ENCODE peak calls at places on chromosomes 12 and 14, in nine cellular contexts. C is GM12865; U is left lung; N is WTC11; H is CD8-positive, alpha-beta T cell; T is colonic mucosa; V is tibial artery; M is epithelial cell of proximal tubule; A is neural crest cell. E is an unnamed sample.
A peak's percentile ranks its signal among the peaks of the same experiment; 100 is the strongest.

GRCh38 chr14:22472935-22473854 is 115.8 kb downstream of the DAD1 start:
- DNase-seq in C (peak; percentile 88), U (no peak), N (peak; percentile 48), H (no peak), T (peak; percentile 50), V (peak; percentile 53), M (no peak), A (peak; percentile 45), E (peak; percentile 46)

GRCh38 chr12:87930033-87930432 is 99.2 kb downstream of the C12orf50 start:
- DNase-seq in C (no peak), U (no peak), N (no peak), H (no peak), T (no peak), V (no peak), M (peak; percentile 16), A (no peak), E (no peak)

GRCh38 chr12:108875280-108875679 is 4.6 kb upstream of the DAO start:
- DNase-seq in C (no peak), U (no peak), N (no peak), H (no peak), T (no peak), V (no peak), M (no peak), A (no peak), E (no peak)

GRCh38 chr14:52342849-52343606 is 28.9 kb downstream of the PTGER2 start:
- DNase-seq in C (no peak), U (no peak), N (no peak), H (no peak), T (no peak), V (no peak), M (no peak), A (no peak), E (no peak)

GRCh38 chr14:104446611-104447010 is 133.0 kb upstream of the C14orf180 start:
- DNase-seq in C (no peak), U (no peak), N (no peak), H (peak; percentile 15), T (peak; percentile 3), V (peak; percentile 11), M (no peak), A (no peak), E (no peak)

GRCh38 chr12:66931091-66931490 is 252.2 kb upstream of the GRIP1 start:
- DNase-seq in C (no peak), U (no peak), N (no peak), H (no peak), T (no peak), V (no peak), M (no peak), A (no peak), E (no peak)

GRCh38 chr14:31960039-31960438 is 117.1 kb upstream of the ARHGAP5 start:
- DNase-seq in C (no peak), U (no peak), N (no peak), H (no peak), T (no peak), V (no peak), M (no peak), A (no peak), E (no peak)

GRCh38 chr14:68219407-68219806 is 399.8 kb downstream of the RAD51B start:
- DNase-seq in C (no peak), U (no peak), N (peak; percentile 29), H (no peak), T (no peak), V (no peak), M (no peak), A (no peak), E (no peak)

GRCh38 chr12:52956987-52957386 is 8.1 kb downstream of the KRT18 start:
- DNase-seq in C (peak; percentile 14), U (no peak), N (no peak), H (no peak), T (no peak), V (no peak), M (no peak), A (no peak), E (no peak)

GRCh38 chr12:51269174-51270066 is 795 bp downstream of the SMAGP start:
- DNase-seq in C (peak; percentile 44), U (peak; percentile 74), N (peak; percentile 84), H (peak; percentile 80), T (peak; percentile 86), V (no peak), M (no peak), A (peak; percentile 20), E (peak; percentile 75)
- TF ChIP-seq CTCF in C (peak; percentile 28), U (no peak), N (no peak), H (peak; percentile 27), T (peak; percentile 36), V (no peak), M (peak; percentile 59), A (peak; percentile 51), E (peak; percentile 44)

GRCh38 chr14:46582826-46583225 is 68.8 kb downstream of the RPL10L start:
- DNase-seq in C (no peak), U (no peak), N (no peak), H (no peak), T (no peak), V (no peak), M (no peak), A (no peak), E (no peak)

DNA sequence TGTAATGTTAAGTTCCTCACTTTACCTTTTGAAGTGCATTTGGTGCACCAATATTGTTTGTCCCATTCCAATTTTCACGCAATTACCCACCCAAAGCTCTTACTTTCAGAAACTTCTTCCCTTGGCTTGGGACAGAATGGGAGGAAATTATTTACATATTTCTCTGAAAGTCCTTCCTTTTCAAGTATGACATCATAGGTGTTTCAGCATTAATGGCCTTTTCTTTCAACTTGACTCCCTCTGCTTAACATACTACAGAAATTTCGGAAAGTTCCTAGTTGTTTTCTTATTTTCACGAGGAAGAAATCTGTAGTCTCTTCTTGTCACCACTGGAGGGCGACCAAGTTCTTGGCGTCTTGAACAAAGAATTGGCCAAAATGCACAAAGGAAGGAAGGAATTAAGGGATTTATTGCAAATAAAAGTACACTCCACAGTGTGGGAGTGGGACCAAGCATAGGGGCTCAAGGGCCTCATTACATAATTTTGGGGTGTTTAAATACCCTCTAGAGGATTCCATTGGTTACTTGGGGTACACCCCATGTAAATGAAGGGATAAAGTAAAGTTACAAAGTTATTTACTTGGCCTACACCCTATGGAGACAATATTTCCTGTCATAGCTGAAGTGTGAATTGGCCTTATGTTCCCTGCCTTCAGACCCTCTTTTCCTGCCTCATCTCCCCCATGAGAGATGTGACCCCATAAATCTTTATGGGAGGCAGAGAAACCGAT is 70.5 kb downstream of the RPL10L start:
- DNase-seq in C (peak; percentile 38), U (no peak), N (peak; percentile 16), H (no peak), T (peak; percentile 20), V (no peak), M (peak; percentile 12), A (peak; percentile 53), E (peak; percentile 57)
- TF ChIP-seq CTCF in C (peak; percentile 34), U (peak; percentile 34), N (peak; percentile 49), H (no peak), T (peak; percentile 45), V (no peak), M (peak; percentile 64), A (peak; percentile 76), E (peak; percentile 84)

GRCh38 chr12:6288235-6288634 is 22.2 kb upstream of the PLEKHG6 start:
- DNase-seq in C (no peak), U (no peak), N (no peak), H (no peak), T (no peak), V (no peak), M (no peak), A (no peak), E (no peak)

GRCh38 chr12:6285063-6285477 is 25.4 kb upstream of the PLEKHG6 start:
- DNase-seq in C (peak; percentile 64), U (no peak), N (peak; percentile 73), H (peak; percentile 78), T (peak; percentile 74), V (peak; percentile 45), M (no peak), A (peak; percentile 81), E (peak; percentile 78)

GRCh38 chr12:6284273-6284672 is 26.2 kb upstream of the PLEKHG6 start:
- DNase-seq in C (no peak), U (no peak), N (no peak), H (no peak), T (no peak), V (no peak), M (no peak), A (no peak), E (no peak)

GRCh38 chr12:6282453-6282840 is 28.0 kb upstream of the PLEKHG6 start:
- DNase-seq in C (no peak), U (no peak), N (no peak), H (no peak), T (no peak), V (no peak), M (no peak), A (no peak), E (no peak)

DNA sequence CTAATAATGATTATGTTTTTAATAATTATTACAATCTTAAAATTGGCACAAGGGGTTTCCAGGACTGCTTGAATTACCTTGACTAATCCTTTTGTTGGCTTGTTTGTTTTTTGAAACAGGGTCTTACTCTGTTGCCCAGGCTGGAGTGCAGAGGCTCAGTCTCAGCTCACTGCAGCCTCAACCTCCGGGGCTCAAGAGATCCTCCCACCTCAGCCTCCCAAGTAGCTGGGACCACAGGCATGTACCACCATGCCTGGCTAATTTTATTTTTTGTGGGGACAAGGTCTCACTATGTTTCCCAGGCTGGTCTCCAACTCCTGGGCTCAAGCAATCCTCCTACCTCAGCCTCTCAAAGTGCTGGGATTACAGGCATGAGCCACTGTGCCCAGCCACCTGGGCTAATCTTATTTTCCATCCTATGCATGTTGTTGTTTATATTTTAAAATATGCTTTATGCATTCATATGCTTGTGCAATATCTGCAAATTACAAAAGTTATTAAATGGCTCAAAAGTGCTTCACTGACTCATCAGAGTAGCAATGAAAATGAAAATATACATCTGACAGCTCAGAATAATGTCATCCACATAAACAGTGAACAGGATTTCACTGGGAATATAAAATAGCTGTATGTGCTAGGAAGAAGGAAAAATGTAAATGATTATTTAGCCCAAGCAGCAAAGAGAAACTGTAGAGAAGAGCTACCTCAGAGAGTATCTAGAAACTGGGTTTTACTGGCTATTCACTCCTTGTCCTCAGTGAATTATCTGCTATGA is 24.8 kb upstream of the PLEKHG6 start:
- DNase-seq in C (no peak), U (no peak), N (no peak), H (no peak), T (no peak), V (no peak), M (no peak), A (no peak), E (no peak)
- TF ChIP-seq CTCF in C (no peak), U (no peak), N (no peak), H (no peak), T (no peak), V (no peak), M (no peak), A (no peak), E (no peak)

DNA sequence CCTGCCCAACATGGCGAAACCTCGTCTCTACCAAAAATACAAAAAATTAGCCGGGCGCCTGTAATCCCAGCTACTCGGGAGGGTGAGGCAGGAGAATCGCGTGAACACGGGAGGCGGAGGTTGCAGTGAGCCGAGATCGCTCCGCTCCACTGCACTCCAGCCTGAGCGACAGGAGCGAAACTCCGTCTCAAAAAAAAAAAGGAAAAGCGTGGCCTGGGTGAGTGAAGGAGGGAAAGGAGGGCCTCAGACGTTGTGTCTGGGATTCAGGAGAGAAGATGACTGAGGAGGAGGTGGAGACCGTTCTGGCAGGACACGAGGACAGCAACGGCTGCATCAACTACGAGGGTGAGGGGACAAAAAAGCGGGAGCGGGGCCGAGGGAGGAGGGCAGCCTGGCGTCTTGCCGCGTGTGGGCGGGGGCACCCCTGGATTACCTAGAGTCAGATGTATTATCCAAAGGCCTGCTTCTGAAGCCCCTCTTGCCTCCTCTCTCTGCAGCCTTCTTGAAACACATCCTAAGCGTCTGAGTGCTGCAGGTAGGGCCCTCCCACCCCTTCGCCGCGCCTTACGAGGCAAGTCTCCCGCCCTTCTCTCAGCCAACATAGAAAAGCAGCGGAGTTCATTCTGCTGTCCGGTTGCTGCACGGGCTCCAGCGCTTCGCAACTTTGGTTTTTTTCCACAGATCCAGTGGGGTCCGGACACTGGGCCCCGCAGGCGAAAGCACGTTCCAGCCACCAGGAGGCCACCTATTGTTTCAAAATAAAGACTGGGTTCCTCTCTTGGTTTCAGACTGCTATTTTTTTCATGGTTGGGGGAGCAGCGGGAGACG is 744 bp upstream of the MYL6 start:
- DNase-seq in C (peak; percentile 86), U (peak; percentile 66), N (peak; percentile 79), H (peak; percentile 73), T (peak; percentile 84), V (peak; percentile 78), M (peak; percentile 44), A (peak; percentile 61), E (peak; percentile 85)
- TF ChIP-seq CTCF in C (peak; percentile 62), U (peak; percentile 35), N (no peak), H (peak; percentile 39), T (peak; percentile 33), V (peak; percentile 83), M (peak; percentile 72), A (peak; percentile 71), E (peak; percentile 70)